ENCODE peak calls at places on chromosomes 4 and X, in nine cellular contexts. One of them, this sample, is unnamed.

GRCh38 chr4:143017210-143017609 is 167.5 kb upstream of the USP38 start:
- DNase-seq in left ventricle myocardium inferior: no peak
- DNase-seq in fibroblast of lung: no peak
- DNase-seq in spleen: no peak
- DNase-seq in mesothelial cell of epicardium: no peak
- DNase-seq in astrocyte of the spinal cord: no peak
- DNase-seq in psoas muscle: no peak
- DNase-seq in foreskin fibroblast: no peak
- DNase-seq in neural crest cell: no peak
- DNase-seq in this sample: no peak

GRCh38 chrX:22389544-22390243 is 117.0 kb downstream of the CBLL2 start:
- DNase-seq in left ventricle myocardium inferior: no peak
- DNase-seq in fibroblast of lung: peak
- DNase-seq in spleen: no peak
- DNase-seq in mesothelial cell of epicardium: no peak
- DNase-seq in astrocyte of the spinal cord: peak
- DNase-seq in psoas muscle: no peak
- DNase-seq in foreskin fibroblast: peak
- DNase-seq in neural crest cell: no peak
- DNase-seq in this sample: no peak

GRCh38 chr4:17447675-17448298 is 64.1 kb downstream of the QDPR start:
- DNase-seq in left ventricle myocardium inferior: no peak
- DNase-seq in fibroblast of lung: peak
- DNase-seq in spleen: no peak
- DNase-seq in mesothelial cell of epicardium: no peak
- DNase-seq in astrocyte of the spinal cord: peak
- DNase-seq in psoas muscle: no peak
- DNase-seq in foreskin fibroblast: peak
- DNase-seq in neural crest cell: peak
- DNase-seq in this sample: peak

GRCh38 chr4:637536-637935 is 12.2 kb downstream of the PDE6B start:
- DNase-seq in left ventricle myocardium inferior: no peak
- DNase-seq in fibroblast of lung: no peak
- DNase-seq in spleen: peak
- DNase-seq in mesothelial cell of epicardium: no peak
- DNase-seq in astrocyte of the spinal cord: no peak
- DNase-seq in psoas muscle: no peak
- DNase-seq in foreskin fibroblast: no peak
- DNase-seq in neural crest cell: no peak
- DNase-seq in this sample: no peak

GRCh38 chr4:141905751-141906150 is 269.4 kb downstream of the IL15 start:
- DNase-seq in left ventricle myocardium inferior: no peak
- DNase-seq in fibroblast of lung: peak
- DNase-seq in spleen: no peak
- DNase-seq in mesothelial cell of epicardium: no peak
- DNase-seq in astrocyte of the spinal cord: peak
- DNase-seq in psoas muscle: no peak
- DNase-seq in foreskin fibroblast: peak
- DNase-seq in neural crest cell: no peak
- DNase-seq in this sample: no peak

GRCh38 chrX:39309018-39309620 is 507.9 kb downstream of the MID1IP1 start:
- DNase-seq in left ventricle myocardium inferior: no peak
- DNase-seq in fibroblast of lung: peak
- DNase-seq in spleen: no peak
- DNase-seq in mesothelial cell of epicardium: no peak
- DNase-seq in astrocyte of the spinal cord: peak
- DNase-seq in psoas muscle: no peak
- DNase-seq in foreskin fibroblast: peak
- DNase-seq in neural crest cell: no peak
- DNase-seq in this sample: no peak

GRCh38 chrX:9873952-9874351 is 87.7 kb downstream of the SHROOM2 start:
- DNase-seq in left ventricle myocardium inferior: no peak
- DNase-seq in fibroblast of lung: peak
- DNase-seq in spleen: no peak
- DNase-seq in mesothelial cell of epicardium: no peak
- DNase-seq in astrocyte of the spinal cord: peak
- DNase-seq in psoas muscle: no peak
- DNase-seq in foreskin fibroblast: peak
- DNase-seq in neural crest cell: no peak
- DNase-seq in this sample: peak

GRCh38 chrX:154734101-154734781 is 16.6 kb downstream of the GAB3 start:
- DNase-seq in left ventricle myocardium inferior: no peak
- DNase-seq in fibroblast of lung: peak
- DNase-seq in spleen: peak
- DNase-seq in mesothelial cell of epicardium: no peak
- DNase-seq in astrocyte of the spinal cord: peak
- DNase-seq in psoas muscle: peak
- DNase-seq in foreskin fibroblast: peak
- DNase-seq in neural crest cell: no peak
- DNase-seq in this sample: no peak

GRCh38 chr4:70225824-70226223 is at the start of gene FDCSP:
- DNase-seq in left ventricle myocardium inferior: no peak
- DNase-seq in fibroblast of lung: no peak
- DNase-seq in spleen: no peak
- DNase-seq in mesothelial cell of epicardium: no peak
- DNase-seq in astrocyte of the spinal cord: no peak
- DNase-seq in psoas muscle: no peak
- DNase-seq in foreskin fibroblast: no peak
- DNase-seq in neural crest cell: no peak
- DNase-seq in this sample: no peak

GRCh38 chrX:65668362-65669310 is 1.2 kb downstream of the MSN start:
- DNase-seq in left ventricle myocardium inferior: peak
- DNase-seq in fibroblast of lung: peak
- DNase-seq in spleen: peak
- DNase-seq in mesothelial cell of epicardium: no peak
- DNase-seq in astrocyte of the spinal cord: peak
- DNase-seq in psoas muscle: peak
- DNase-seq in foreskin fibroblast: peak
- DNase-seq in neural crest cell: peak
- DNase-seq in this sample: no peak

GRCh38 chr4:84800256-84800655 is 166.2 kb downstream of the WDFY3 start:
- DNase-seq in left ventricle myocardium inferior: no peak
- DNase-seq in fibroblast of lung: no peak
- DNase-seq in spleen: no peak
- DNase-seq in mesothelial cell of epicardium: no peak
- DNase-seq in astrocyte of the spinal cord: no peak
- DNase-seq in psoas muscle: no peak
- DNase-seq in foreskin fibroblast: peak
- DNase-seq in neural crest cell: no peak
- DNase-seq in this sample: no peak

GRCh38 chrX:72020204-72020603 is 109.6 kb downstream of the NHSL2 start:
- DNase-seq in left ventricle myocardium inferior: no peak
- DNase-seq in fibroblast of lung: peak
- DNase-seq in spleen: no peak
- DNase-seq in mesothelial cell of epicardium: no peak
- DNase-seq in astrocyte of the spinal cord: no peak
- DNase-seq in psoas muscle: no peak
- DNase-seq in foreskin fibroblast: no peak
- DNase-seq in neural crest cell: no peak
- DNase-seq in this sample: no peak

GRCh38 chr4:170306208-170306607 is 216.5 kb upstream of the AADAT start:
- DNase-seq in left ventricle myocardium inferior: no peak
- DNase-seq in fibroblast of lung: no peak
- DNase-seq in spleen: no peak
- DNase-seq in mesothelial cell of epicardium: no peak
- DNase-seq in astrocyte of the spinal cord: no peak
- DNase-seq in psoas muscle: no peak
- DNase-seq in foreskin fibroblast: no peak
- DNase-seq in neural crest cell: no peak
- DNase-seq in this sample: no peak

GRCh38 chr4:42397256-42397634 is at the start of gene SHISA3:
- DNase-seq in left ventricle myocardium inferior: peak
- DNase-seq in fibroblast of lung: peak
- DNase-seq in spleen: no peak
- DNase-seq in mesothelial cell of epicardium: peak
- DNase-seq in astrocyte of the spinal cord: peak
- DNase-seq in psoas muscle: peak
- DNase-seq in foreskin fibroblast: peak
- DNase-seq in neural crest cell: peak
- DNase-seq in this sample: peak

GRCh38 chr4:163157157-163157556 is 9.5 kb downstream of the NAF1 start:
- DNase-seq in left ventricle myocardium inferior: no peak
- DNase-seq in fibroblast of lung: peak
- DNase-seq in spleen: no peak
- DNase-seq in mesothelial cell of epicardium: no peak
- DNase-seq in astrocyte of the spinal cord: peak
- DNase-seq in psoas muscle: no peak
- DNase-seq in foreskin fibroblast: peak
- DNase-seq in neural crest cell: no peak
- DNase-seq in this sample: no peak

GRCh38 chrX:13938053-13938765 is 91.5 kb downstream of the GEMIN8 start:
- DNase-seq in left ventricle myocardium inferior: peak
- DNase-seq in fibroblast of lung: peak
- DNase-seq in spleen: peak
- DNase-seq in mesothelial cell of epicardium: no peak
- DNase-seq in astrocyte of the spinal cord: no peak
- DNase-seq in psoas muscle: peak
- DNase-seq in foreskin fibroblast: peak
- DNase-seq in neural crest cell: peak
- DNase-seq in this sample: peak

GRCh38 chr4:83860200-83860599 is 324.3 kb downstream of the GPAT3 start:
- DNase-seq in left ventricle myocardium inferior: no peak
- DNase-seq in fibroblast of lung: no peak
- DNase-seq in spleen: no peak
- DNase-seq in mesothelial cell of epicardium: no peak
- DNase-seq in astrocyte of the spinal cord: no peak
- DNase-seq in psoas muscle: no peak
- DNase-seq in foreskin fibroblast: no peak
- DNase-seq in neural crest cell: no peak
- DNase-seq in this sample: no peak

GRCh38 chrX:100654256-100654655 is 10.3 kb downstream of the SRPX2 start:
- DNase-seq in left ventricle myocardium inferior: no peak
- DNase-seq in fibroblast of lung: peak
- DNase-seq in spleen: no peak
- DNase-seq in mesothelial cell of epicardium: no peak
- DNase-seq in astrocyte of the spinal cord: no peak
- DNase-seq in psoas muscle: no peak
- DNase-seq in foreskin fibroblast: peak
- DNase-seq in neural crest cell: no peak
- DNase-seq in this sample: no peak

GRCh38 chr4:8871417-8872401 is at the start of gene HMX1:
- DNase-seq in left ventricle myocardium inferior: peak
- DNase-seq in fibroblast of lung: no peak
- DNase-seq in spleen: no peak
- DNase-seq in mesothelial cell of epicardium: peak
- DNase-seq in astrocyte of the spinal cord: no peak
- DNase-seq in psoas muscle: peak
- DNase-seq in foreskin fibroblast: peak
- DNase-seq in neural crest cell: peak
- DNase-seq in this sample: no peak

GRCh38 chrX:49106296-49106695 is 17.2 kb downstream of the GPKOW start:
- DNase-seq in left ventricle myocardium inferior: no peak
- DNase-seq in fibroblast of lung: no peak
- DNase-seq in spleen: no peak
- DNase-seq in mesothelial cell of epicardium: no peak
- DNase-seq in astrocyte of the spinal cord: no peak
- DNase-seq in psoas muscle: no peak
- DNase-seq in foreskin fibroblast: no peak
- DNase-seq in neural crest cell: no peak
- DNase-seq in this sample: no peak

GRCh38 chr4:113293673-113294072 is 244.2 kb downstream of the ANK2 start:
- DNase-seq in left ventricle myocardium inferior: no peak
- DNase-seq in fibroblast of lung: no peak
- DNase-seq in spleen: no peak
- DNase-seq in mesothelial cell of epicardium: no peak
- DNase-seq in astrocyte of the spinal cord: peak
- DNase-seq in psoas muscle: no peak
- DNase-seq in foreskin fibroblast: peak
- DNase-seq in neural crest cell: no peak
- DNase-seq in this sample: no peak

GRCh38 chr4:25560605-25561004 is 95.0 kb upstream of the SLC34A2 start:
- DNase-seq in left ventricle myocardium inferior: no peak
- DNase-seq in fibroblast of lung: no peak
- DNase-seq in spleen: no peak
- DNase-seq in mesothelial cell of epicardium: no peak
- DNase-seq in astrocyte of the spinal cord: no peak
- DNase-seq in psoas muscle: no peak
- DNase-seq in foreskin fibroblast: no peak
- DNase-seq in neural crest cell: no peak
- DNase-seq in this sample: no peak

GRCh38 chr4:153207561-153207960 is 3.3 kb downstream of the TRIM2 start:
- DNase-seq in left ventricle myocardium inferior: peak
- DNase-seq in fibroblast of lung: peak
- DNase-seq in spleen: no peak
- DNase-seq in mesothelial cell of epicardium: no peak
- DNase-seq in astrocyte of the spinal cord: peak
- DNase-seq in psoas muscle: peak
- DNase-seq in foreskin fibroblast: peak
- DNase-seq in neural crest cell: peak
- DNase-seq in this sample: no peak
- TF ChIP-seq CTCF in left ventricle myocardium inferior: peak
- TF ChIP-seq CTCF in fibroblast of lung: peak
- TF ChIP-seq CTCF in spleen: peak
- TF ChIP-seq CTCF in mesothelial cell of epicardium: no peak
- TF ChIP-seq CTCF in astrocyte of the spinal cord: peak
- TF ChIP-seq CTCF in psoas muscle: peak
- TF ChIP-seq CTCF in foreskin fibroblast: peak
- TF ChIP-seq CTCF in neural crest cell: peak
- TF ChIP-seq CTCF in this sample: peak

GRCh38 chrX:52867610-52868348 is at the start of gene XAGE3:
- DNase-seq in left ventricle myocardium inferior: no peak
- DNase-seq in fibroblast of lung: no peak
- DNase-seq in spleen: no peak
- DNase-seq in mesothelial cell of epicardium: no peak
- DNase-seq in astrocyte of the spinal cord: no peak
- DNase-seq in psoas muscle: no peak
- DNase-seq in foreskin fibroblast: no peak
- DNase-seq in neural crest cell: no peak
- DNase-seq in this sample: no peak
- TF ChIP-seq CTCF in left ventricle myocardium inferior: no peak
- TF ChIP-seq CTCF in fibroblast of lung: no peak
- TF ChIP-seq CTCF in spleen: no peak
- TF ChIP-seq CTCF in mesothelial cell of epicardium: no peak
- TF ChIP-seq CTCF in astrocyte of the spinal cord: no peak
- TF ChIP-seq CTCF in psoas muscle: no peak
- TF ChIP-seq CTCF in foreskin fibroblast: no peak
- TF ChIP-seq CTCF in neural crest cell: no peak
- TF ChIP-seq CTCF in this sample: no peak

GRCh38 chr4:41161355-41161754 is 53.0 kb downstream of the APBB2 start:
- DNase-seq in left ventricle myocardium inferior: no peak
- DNase-seq in fibroblast of lung: no peak
- DNase-seq in spleen: no peak
- DNase-seq in mesothelial cell of epicardium: no peak
- DNase-seq in astrocyte of the spinal cord: no peak
- DNase-seq in psoas muscle: no peak
- DNase-seq in foreskin fibroblast: no peak
- DNase-seq in neural crest cell: no peak
- DNase-seq in this sample: no peak
- TF ChIP-seq CTCF in left ventricle myocardium inferior: no peak
- TF ChIP-seq CTCF in fibroblast of lung: no peak
- TF ChIP-seq CTCF in spleen: no peak
- TF ChIP-seq CTCF in mesothelial cell of epicardium: no peak
- TF ChIP-seq CTCF in astrocyte of the spinal cord: no peak
- TF ChIP-seq CTCF in psoas muscle: no peak
- TF ChIP-seq CTCF in foreskin fibroblast: no peak
- TF ChIP-seq CTCF in neural crest cell: no peak
- TF ChIP-seq CTCF in this sample: no peak

GRCh38 chr4:116180056-116180690 is 905.2 kb downstream of the TRAM1L1 start:
- DNase-seq in left ventricle myocardium inferior: no peak
- DNase-seq in fibroblast of lung: peak
- DNase-seq in spleen: no peak
- DNase-seq in mesothelial cell of epicardium: no peak
- DNase-seq in astrocyte of the spinal cord: peak
- DNase-seq in psoas muscle: no peak
- DNase-seq in foreskin fibroblast: peak
- DNase-seq in neural crest cell: no peak
- DNase-seq in this sample: peak
- TF ChIP-seq CTCF in left ventricle myocardium inferior: peak
- TF ChIP-seq CTCF in fibroblast of lung: no peak
- TF ChIP-seq CTCF in spleen: no peak
- TF ChIP-seq CTCF in mesothelial cell of epicardium: peak
- TF ChIP-seq CTCF in astrocyte of the spinal cord: peak
- TF ChIP-seq CTCF in psoas muscle: peak
- TF ChIP-seq CTCF in foreskin fibroblast: no peak
- TF ChIP-seq CTCF in neural crest cell: peak
- TF ChIP-seq CTCF in this sample: peak